ENCODE peak calls at places on chromosomes 1 and 21, in five cellular contexts. O is ovary, R is cardiac muscle cell, K is left ventricle myocardium inferior, J is psoas muscle. N is an unnamed sample.

GRCh38 chr21:36747815-36748381 is 49.0 kb downstream of the SIM2 start:
- DNase-seq in O (peak; percentile 56), R (peak; percentile 86), K (peak; percentile 62), J (peak; percentile 40), N (no peak)

GRCh38 chr1:150362721-150363425 is 1.1 kb upstream of the RPRD2 start:
- DNase-seq in O (peak; percentile 59), R (no peak), K (no peak), J (no peak), N (no peak)

GRCh38 chr1:41765109-41765655 is 153.5 kb downstream of the HIVEP3 start:
- DNase-seq in O (no peak), R (no peak), K (no peak), J (no peak), N (no peak)

GRCh38 chr1:109218516-109218915 is 4.8 kb downstream of the SARS1 start:
- DNase-seq in O (no peak), R (no peak), K (no peak), J (no peak), N (no peak)

GRCh38 chr1:179087665-179088064 is 5.8 kb downstream of the TOR3A start:
- DNase-seq in O (no peak), R (no peak), K (no peak), J (no peak), N (no peak)

GRCh38 chr1:236315518-236315917 is 33.8 kb upstream of the ERO1B start:
- DNase-seq in O (no peak), R (no peak), K (no peak), J (no peak), N (no peak)

GRCh38 chr1:8204823-8205222 is 113.1 kb upstream of the SLC45A1 start:
- DNase-seq in O (no peak), R (no peak), K (no peak), J (no peak), N (no peak)

GRCh38 chr1:210232524-210233215 is at the start of gene SERTAD4:
- DNase-seq in O (peak; percentile 69), R (peak; percentile 63), K (peak; percentile 38), J (peak; percentile 34), N (peak; percentile 78)

GRCh38 chr1:204177133-204177532 is 11.0 kb upstream of the REN start:
- DNase-seq in O (peak; percentile 1), R (no peak), K (no peak), J (no peak), N (no peak)

GRCh38 chr1:5822726-5823125 is 169.5 kb downstream of the NPHP4 start:
- DNase-seq in O (no peak), R (no peak), K (no peak), J (no peak), N (no peak)

GRCh38 chr1:156233421-156234127 is 8.4 kb upstream of the BGLAP start:
- DNase-seq in O (no peak), R (no peak), K (no peak), J (no peak), N (no peak)

GRCh38 chr1:212827831-212828278 is 19.6 kb downstream of the SPATA45 start:
- DNase-seq in O (no peak), R (no peak), K (no peak), J (no peak), N (no peak)

GRCh38 chr1:200925821-200926220 is 31.1 kb downstream of the INAVA start:
- DNase-seq in O (no peak), R (no peak), K (no peak), J (no peak), N (no peak)

GRCh38 chr1:38474738-38475623 is 384.6 kb downstream of the RRAGC start:
- DNase-seq in O (no peak), R (no peak), K (no peak), J (no peak), N (no peak)

GRCh38 chr1:38477811-38478210 is 381.8 kb downstream of the RRAGC start:
- DNase-seq in O (no peak), R (no peak), K (no peak), J (no peak), N (no peak)

GRCh38 chr1:38475624-38476005 is 384.0 kb downstream of the RRAGC start:
- DNase-seq in O (no peak), R (no peak), K (no peak), J (no peak), N (no peak)

GRCh38 chr1:38476111-38476783 is 383.3 kb downstream of the RRAGC start:
- DNase-seq in O (no peak), R (peak; percentile 63), K (no peak), J (no peak), N (no peak)

GRCh38 chr1:38476784-38477175 is 382.8 kb downstream of the RRAGC start:
- DNase-seq in O (no peak), R (no peak), K (no peak), J (no peak), N (no peak)
- H3K4me1 ChIP-seq in O (no peaks in the 10 kb centered on the region), R (no peaks in the 10 kb centered on the region), K (peaks cover 12% of the 10 kb centered on the region), J (no peaks in the 10 kb centered on the region), N (peaks cover 8% of the 10 kb centered on the region)

DNA sequence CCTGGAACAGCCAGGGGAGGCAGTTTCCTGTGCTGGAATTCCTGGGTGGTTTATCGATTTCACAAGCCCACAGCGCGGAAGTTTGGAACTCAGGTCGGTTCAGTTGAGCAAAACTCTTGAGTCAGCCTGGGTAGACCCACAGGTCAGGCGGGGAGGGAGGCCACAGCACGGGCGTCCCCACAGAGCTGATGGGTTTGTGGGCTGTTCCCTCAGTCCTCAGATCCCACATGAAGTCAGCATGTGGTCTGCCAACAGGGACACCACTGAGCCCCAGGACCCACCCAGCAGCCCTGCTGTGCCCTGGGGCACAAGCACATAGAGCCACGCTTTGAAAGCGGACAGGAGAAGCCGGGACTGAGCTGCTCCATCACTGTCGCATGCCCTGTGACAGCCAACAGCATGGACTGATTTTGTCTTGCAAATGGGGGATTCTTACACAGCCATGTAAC is 17.4 kb downstream of the BMP8A start:
- DNase-seq in O (peak; percentile 41), R (no peak), K (no peak), J (no peak), N (peak; percentile 57)
- H3K4me1 ChIP-seq in O (no peaks in the 10 kb centered on the region), R (no peaks in the 10 kb centered on the region), K (peaks cover 15% of the 10 kb centered on the region), J (no peaks in the 10 kb centered on the region), N (no peaks in the 10 kb centered on the region)

DNA sequence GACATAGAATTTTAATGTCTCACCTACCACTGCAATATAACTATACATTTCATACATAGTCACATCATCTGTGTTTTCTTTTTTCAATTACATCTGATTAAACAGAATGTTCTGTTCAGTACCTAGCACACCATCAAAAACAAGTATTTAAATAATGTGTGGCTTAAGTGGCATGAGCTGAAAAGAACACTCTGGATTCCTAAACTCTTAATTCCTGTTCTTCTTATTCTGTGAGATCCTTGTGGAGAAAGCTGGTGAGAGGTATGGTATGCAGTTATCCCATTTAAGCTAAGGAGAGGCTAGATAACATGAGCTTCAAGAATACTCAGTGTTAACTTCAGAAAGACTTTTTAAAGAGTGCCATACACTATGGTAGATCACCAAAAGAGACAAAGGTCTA is 5.5 kb downstream of the TP53BP2 start:
- DNase-seq in O (no peak), R (no peak), K (no peak), J (no peak), N (no peak)
- H3K4me1 ChIP-seq in O (peaks cover 5% of the 10 kb centered on the region), R (peaks cover 76% of the 10 kb centered on the region), K (peaks cover 100% of the 10 kb centered on the region), J (peaks cover 76% of the 10 kb centered on the region), N (peaks cover 2% of the 10 kb centered on the region)

GRCh38 chr1:222620566-222620965 is 2.7 kb downstream of the MIA3 start:
- DNase-seq in O (no peak), R (no peak), K (no peak), J (no peak), N (no peak)
- H3K4me1 ChIP-seq in O (no peaks in the 10 kb centered on the region), R (peaks cover 3% of the 10 kb centered on the region), K (peaks cover 33% of the 10 kb centered on the region), J (peaks cover 8% of the 10 kb centered on the region), N (peaks cover 10% of the 10 kb centered on the region)

DNA sequence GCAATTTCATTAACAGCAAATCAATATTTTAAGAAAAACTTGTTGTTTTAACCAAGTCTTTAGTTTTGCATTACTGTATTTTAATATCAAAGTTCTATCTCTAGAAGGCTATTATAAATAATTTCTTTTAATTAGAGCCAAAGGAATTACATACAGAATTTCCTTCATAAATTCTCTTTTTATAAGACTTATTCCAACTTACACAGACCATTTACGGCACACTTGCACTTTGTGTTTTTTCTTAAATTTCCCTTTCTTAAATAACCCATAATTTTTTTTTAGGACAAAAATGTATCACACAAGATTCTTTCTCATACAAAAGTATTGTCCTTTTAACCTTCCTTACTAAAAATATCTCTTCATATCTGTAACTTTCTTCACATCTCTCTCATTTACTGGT is 458.5 kb upstream of the CHRM3 start:
- DNase-seq in O (no peak), R (no peak), K (no peak), J (no peak), N (no peak)
- H3K4me1 ChIP-seq in O (no peaks in the 10 kb centered on the region), R (no peaks in the 10 kb centered on the region), K (no peaks in the 10 kb centered on the region), J (no peaks in the 10 kb centered on the region), N (no peaks in the 10 kb centered on the region)

GRCh38 chr1:89719502-89720306 is 86.8 kb downstream of the LRRC8C start:
- DNase-seq in O (no peak), R (no peak), K (no peak), J (no peak), N (no peak)

GRCh38 chr1:89720839-89721238 is 87.9 kb downstream of the LRRC8C start:
- DNase-seq in O (no peak), R (no peak), K (no peak), J (no peak), N (no peak)

GRCh38 chr1:89723863-89724262 is 90.9 kb downstream of the LRRC8C start:
- DNase-seq in O (no peak), R (no peak), K (peak; percentile 59), J (peak; percentile 71), N (no peak)

GRCh38 chr1:89723144-89723543 is 90.2 kb downstream of the LRRC8C start:
- DNase-seq in O (no peak), R (no peak), K (no peak), J (no peak), N (no peak)

DNA sequence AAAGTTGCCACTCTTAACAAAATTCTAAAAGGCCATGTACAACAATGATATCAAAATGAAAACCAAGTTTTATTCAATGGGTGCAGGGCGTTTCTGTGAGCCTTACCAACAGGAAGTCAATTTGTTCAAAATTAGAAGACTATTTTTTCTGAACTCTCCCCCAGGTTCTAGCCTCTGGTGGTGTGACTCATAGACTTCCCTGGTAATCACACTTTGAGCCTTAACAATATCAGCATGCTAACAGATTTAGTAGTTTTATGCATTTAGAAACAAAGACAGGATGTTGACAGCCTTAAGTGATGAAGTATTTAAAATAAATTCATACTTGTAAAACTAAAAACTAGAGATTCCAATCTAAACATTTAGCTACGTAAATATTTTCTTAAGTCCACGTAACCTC is 88.4 kb downstream of the LRRC8C start:
- DNase-seq in O (no peak), R (no peak), K (no peak), J (no peak), N (no peak)
- H3K4me1 ChIP-seq in O (no peaks in the 10 kb centered on the region), R (peaks cover 3% of the 10 kb centered on the region), K (peaks cover 76% of the 10 kb centered on the region), J (peaks cover 3% of the 10 kb centered on the region), N (peaks cover 6% of the 10 kb centered on the region)

GRCh38 chr1:102234753-102235359 is 238.1 kb upstream of the OLFM3 start:
- DNase-seq in O (no peak), R (no peak), K (no peak), J (no peak), N (peak; percentile 49)

GRCh38 chr1:102241431-102242338 is 245.0 kb upstream of the OLFM3 start:
- DNase-seq in O (no peak), R (no peak), K (no peak), J (no peak), N (no peak)

GRCh38 chr1:102239247-102239646 is 242.5 kb upstream of the OLFM3 start:
- DNase-seq in O (no peak), R (no peak), K (no peak), J (no peak), N (no peak)
- H3K4me1 ChIP-seq in O (no peaks in the 10 kb centered on the region), R (no peaks in the 10 kb centered on the region), K (no peaks in the 10 kb centered on the region), J (no peaks in the 10 kb centered on the region), N (no peaks in the 10 kb centered on the region)